ENCODE peak calls at places on chromosomes 16 and 17, in seven cellular contexts. R, K, N, J, O, S and W are unnamed samples.

GRCh38 chr16:53489754-53490153 is 13.3 kb downstream of the AKTIP start:
- DNase-seq in R (no peak), K (no peak), N (no peak), J (no peak), O (no peak), S (no peak), W (no peak)

GRCh38 chr16:426115-426905 is 861 bp downstream of the RAB11FIP3 start:
- DNase-seq in R (no peak), K (peak; percentile 38), N (no peak), J (no peak), O (peak; percentile 7), S (no peak), W (no peak)

GRCh38 chr16:87708881-87709638 is 56.7 kb downstream of the KLHDC4 start:
- DNase-seq in R (no peak), K (no peak), N (no peak), J (no peak), O (no peak), S (no peak), W (no peak)

GRCh38 chr17:46157443-46158107 is 35.7 kb downstream of the KANSL1 start:
- DNase-seq in R (no peak), K (no peak), N (no peak), J (no peak), O (no peak), S (no peak), W (no peak)

GRCh38 chr17:60315650-60316049 is 76.3 kb downstream of the USP32 start:
- DNase-seq in R (no peak), K (no peak), N (no peak), J (no peak), O (no peak), S (no peak), W (no peak)

GRCh38 chr17:11144358-11145233 is 96.4 kb upstream of the SHISA6 start:
- DNase-seq in R (no peak), K (peak; percentile 45), N (no peak), J (peak; percentile 47), O (peak; percentile 60), S (no peak), W (no peak)

GRCh38 chr16:87790278-87791023 is 24.7 kb upstream of the KLHDC4 start:
- DNase-seq in R (no peak), K (no peak), N (no peak), J (no peak), O (no peak), S (no peak), W (peak; percentile 90)

GRCh38 chr17:68431661-68432071 is 25.6 kb downstream of the WIPI1 start:
- DNase-seq in R (peak; percentile 43), K (peak; percentile 29), N (no peak), J (no peak), O (peak; percentile 33), S (no peak), W (no peak)

GRCh38 chr17:68514809-68515208 is 2.6 kb downstream of the PRKAR1A start:
- DNase-seq in R (no peak), K (no peak), N (no peak), J (no peak), O (no peak), S (no peak), W (peak; percentile 51)

GRCh38 chr17:39622380-39623006 is 4.3 kb upstream of the PPP1R1B start:
- DNase-seq in R (no peak), K (no peak), N (no peak), J (no peak), O (no peak), S (no peak), W (no peak)

GRCh38 chr16:19583665-19584300 is 28.3 kb downstream of the VPS35L start:
- DNase-seq in R (no peak), K (peak; percentile 32), N (no peak), J (no peak), O (peak; percentile 55), S (no peak), W (no peak)

GRCh38 chr17:38761612-38762011 is 9.1 kb downstream of the PSMB3 start:
- DNase-seq in R (no peak), K (peak; percentile 37), N (no peak), J (no peak), O (peak; percentile 30), S (no peak), W (no peak)

GRCh38 chr17:15944720-15945492 is at the start of gene ADORA2B:
- DNase-seq in R (peak; percentile 81), K (peak; percentile 82), N (no peak), J (peak; percentile 42), O (peak; percentile 69), S (peak; percentile 89), W (peak; percentile 80)

GRCh38 chr16:79093554-79093967 is 507.0 kb downstream of the MAF start:
- DNase-seq in R (no peak), K (no peak), N (no peak), J (peak; percentile 26), O (no peak), S (peak; percentile 68), W (no peak)

GRCh38 chr17:2239882-2240430 is 63.6 kb downstream of the SMG6 start:
- DNase-seq in R (peak; percentile 62), K (no peak), N (no peak), J (no peak), O (no peak), S (no peak), W (peak; percentile 74)

GRCh38 chr17:3415610-3416009 is 4.4 kb downstream of the OR3A3 start:
- DNase-seq in R (no peak), K (no peak), N (no peak), J (no peak), O (no peak), S (no peak), W (no peak)

GRCh38 chr16:10828851-10829331 is 10.3 kb upstream of the TVP23A start:
- DNase-seq in R (no peak), K (no peak), N (no peak), J (peak; percentile 85), O (no peak), S (peak; percentile 97), W (no peak)

GRCh38 chr17:32909787-32910369 is 18.1 kb upstream of the TMEM98 start:
- DNase-seq in R (peak; percentile 81), K (peak; percentile 71), N (no peak), J (peak; percentile 80), O (peak; percentile 76), S (no peak), W (peak; percentile 45)

GRCh38 chr17:77831497-77832179 is 126.9 kb upstream of the TNRC6C start:
- DNase-seq in R (no peak), K (no peak), N (no peak), J (no peak), O (no peak), S (peak; percentile 19), W (peak; percentile 75)

GRCh38 chr16:59878479-59878878 is 1144.4 kb upstream of the GOT2 start:
- DNase-seq in R (no peak), K (no peak), N (no peak), J (no peak), O (peak; percentile 21), S (no peak), W (no peak)

GRCh38 chr17:78678220-78678554 is 101.0 kb upstream of the DNAH17 start:
- DNase-seq in R (no peak), K (no peak), N (no peak), J (no peak), O (no peak), S (peak; percentile 57), W (no peak)

GRCh38 chr16:89588413-89589109 is 13.0 kb downstream of the CPNE7 start:
- DNase-seq in R (no peak), K (no peak), N (no peak), J (no peak), O (no peak), S (no peak), W (no peak)

GRCh38 chr16:89179148-89179484 is 7.6 kb downstream of the CDH15 start:
- DNase-seq in R (no peak), K (no peak), N (no peak), J (no peak), O (no peak), S (no peak), W (no peak)

GRCh38 chr16:85302018-85302847 is 190.0 kb upstream of the CIBAR2 start:
- DNase-seq in R (no peak), K (no peak), N (no peak), J (no peak), O (peak; percentile 73), S (no peak), W (no peak)

GRCh38 chr16:30784215-30784614 is 2.8 kb downstream of the ZNF629 start:
- DNase-seq in R (no peak), K (no peak), N (no peak), J (no peak), O (no peak), S (no peak), W (no peak)